ENCODE peak calls at places on chromosomes 11 and 22, in nine cellular contexts. One of them, this sample, is unnamed.
A peak's percentile ranks its signal among the peaks of the same experiment; 100 is the strongest.

GRCh38 chr11:96878299-96879051 is 488.7 kb downstream of the JRKL start:
- DNase-seq in activated CD8-positive, alpha-beta memory T cell treated with anti-CD3 and anti-CD28 coated beads, Interleukin-2, amount 50 U/mL, for 48 hours: no peak
- DNase-seq in CD8-positive, alpha-beta memory T cell: no peak
- DNase-seq in AG20443: no peak
- DNase-seq in EH: no peak
- DNase-seq in mesothelial cell of epicardium: no peak
- DNase-seq in HCEC 1CT: no peak
- DNase-seq in PC-3: no peak
- DNase-seq in skeletal muscle cell: no peak
- DNase-seq in this sample: no peak

GRCh38 chr22:35023692-35024363 is 42.1 kb upstream of the ISX start:
- DNase-seq in AG20443: peak; percentile 82
- DNase-seq in CD8-positive, alpha-beta memory T cell: no peak
- DNase-seq in EH: peak; percentile 25
- DNase-seq in mesothelial cell of epicardium: peak; percentile 92
- DNase-seq in activated CD8-positive, alpha-beta memory T cell treated with anti-CD3 and anti-CD28 coated beads, Interleukin-2, amount 50 U/mL, for 48 hours: peak; percentile 95
- DNase-seq in skeletal muscle cell: no peak
- DNase-seq in HCEC 1CT: no peak
- DNase-seq in PC-3: peak; percentile 44
- DNase-seq in this sample: no peak

GRCh38 chr22:26890870-26891269 is 233.5 kb downstream of the MIAT start:
- DNase-seq in skeletal muscle cell: no peak
- DNase-seq in CD8-positive, alpha-beta memory T cell: no peak
- DNase-seq in mesothelial cell of epicardium: no peak
- DNase-seq in AG20443: no peak
- DNase-seq in HCEC 1CT: no peak
- DNase-seq in PC-3: peak; percentile 1
- DNase-seq in activated CD8-positive, alpha-beta memory T cell treated with anti-CD3 and anti-CD28 coated beads, Interleukin-2, amount 50 U/mL, for 48 hours: no peak
- DNase-seq in EH: no peak
- DNase-seq in this sample: no peak

GRCh38 chr11:23425379-23425778 is 565.1 kb upstream of the CCDC179 start:
- DNase-seq in skeletal muscle cell: peak; percentile 1
- DNase-seq in CD8-positive, alpha-beta memory T cell: no peak
- DNase-seq in activated CD8-positive, alpha-beta memory T cell treated with anti-CD3 and anti-CD28 coated beads, Interleukin-2, amount 50 U/mL, for 48 hours: no peak
- DNase-seq in PC-3: no peak
- DNase-seq in HCEC 1CT: no peak
- DNase-seq in AG20443: no peak
- DNase-seq in EH: peak; percentile 9
- DNase-seq in mesothelial cell of epicardium: no peak
- DNase-seq in this sample: no peak

GRCh38 chr11:18171377-18172000 is 1.1 kb upstream of the MRGPRX4 start:
- DNase-seq in CD8-positive, alpha-beta memory T cell: no peak
- DNase-seq in AG20443: peak; percentile 56
- DNase-seq in HCEC 1CT: peak; percentile 18
- DNase-seq in mesothelial cell of epicardium: no peak
- DNase-seq in EH: peak; percentile 32
- DNase-seq in PC-3: peak; percentile 51
- DNase-seq in skeletal muscle cell: peak; percentile 1
- DNase-seq in activated CD8-positive, alpha-beta memory T cell treated with anti-CD3 and anti-CD28 coated beads, Interleukin-2, amount 50 U/mL, for 48 hours: no peak
- DNase-seq in this sample: no peak

GRCh38 chr11:112612283-112612849 is 348.9 kb upstream of the NCAM1 start:
- DNase-seq in CD8-positive, alpha-beta memory T cell: no peak
- DNase-seq in mesothelial cell of epicardium: no peak
- DNase-seq in HCEC 1CT: no peak
- DNase-seq in activated CD8-positive, alpha-beta memory T cell treated with anti-CD3 and anti-CD28 coated beads, Interleukin-2, amount 50 U/mL, for 48 hours: no peak
- DNase-seq in PC-3: no peak
- DNase-seq in skeletal muscle cell: no peak
- DNase-seq in EH: no peak
- DNase-seq in AG20443: no peak
- DNase-seq in this sample: no peak

GRCh38 chr11:103488021-103488420 is 378.8 kb downstream of the DYNC2H1 start:
- DNase-seq in AG20443: no peak
- DNase-seq in mesothelial cell of epicardium: no peak
- DNase-seq in skeletal muscle cell: no peak
- DNase-seq in CD8-positive, alpha-beta memory T cell: no peak
- DNase-seq in PC-3: peak; percentile 89
- DNase-seq in activated CD8-positive, alpha-beta memory T cell treated with anti-CD3 and anti-CD28 coated beads, Interleukin-2, amount 50 U/mL, for 48 hours: no peak
- DNase-seq in EH: no peak
- DNase-seq in HCEC 1CT: no peak
- DNase-seq in this sample: no peak

GRCh38 chr11:128757235-128757711 is 63.4 kb downstream of the FLI1 start:
- DNase-seq in HCEC 1CT: peak; percentile 69
- DNase-seq in mesothelial cell of epicardium: no peak
- DNase-seq in AG20443: peak; percentile 23
- DNase-seq in EH: peak; percentile 22
- DNase-seq in activated CD8-positive, alpha-beta memory T cell treated with anti-CD3 and anti-CD28 coated beads, Interleukin-2, amount 50 U/mL, for 48 hours: peak; percentile 68
- DNase-seq in CD8-positive, alpha-beta memory T cell: peak; percentile 68
- DNase-seq in PC-3: peak; percentile 50
- DNase-seq in skeletal muscle cell: no peak
- DNase-seq in this sample: peak; percentile 71

GRCh38 chr11:119903389-119903788 is 174.4 kb upstream of the NECTIN1 start:
- DNase-seq in EH: no peak
- DNase-seq in AG20443: no peak
- DNase-seq in activated CD8-positive, alpha-beta memory T cell treated with anti-CD3 and anti-CD28 coated beads, Interleukin-2, amount 50 U/mL, for 48 hours: no peak
- DNase-seq in HCEC 1CT: no peak
- DNase-seq in PC-3: no peak
- DNase-seq in CD8-positive, alpha-beta memory T cell: no peak
- DNase-seq in mesothelial cell of epicardium: no peak
- DNase-seq in skeletal muscle cell: no peak
- DNase-seq in this sample: no peak

GRCh38 chr11:106101797-106102196 is 24.3 kb downstream of the AASDHPPT start:
- DNase-seq in activated CD8-positive, alpha-beta memory T cell treated with anti-CD3 and anti-CD28 coated beads, Interleukin-2, amount 50 U/mL, for 48 hours: no peak
- DNase-seq in EH: peak; percentile 69
- DNase-seq in CD8-positive, alpha-beta memory T cell: no peak
- DNase-seq in HCEC 1CT: peak; percentile 76
- DNase-seq in skeletal muscle cell: peak; percentile 16
- DNase-seq in AG20443: no peak
- DNase-seq in PC-3: no peak
- DNase-seq in mesothelial cell of epicardium: no peak
- DNase-seq in this sample: no peak

GRCh38 chr11:126817096-126817495 is 183.5 kb downstream of the KIRREL3 start:
- DNase-seq in EH: peak; percentile 69
- DNase-seq in activated CD8-positive, alpha-beta memory T cell treated with anti-CD3 and anti-CD28 coated beads, Interleukin-2, amount 50 U/mL, for 48 hours: no peak
- DNase-seq in mesothelial cell of epicardium: no peak
- DNase-seq in CD8-positive, alpha-beta memory T cell: no peak
- DNase-seq in HCEC 1CT: peak; percentile 55
- DNase-seq in PC-3: no peak
- DNase-seq in AG20443: peak; percentile 34
- DNase-seq in skeletal muscle cell: no peak
- DNase-seq in this sample: no peak

GRCh38 chr11:33907419-33907818 is 15.5 kb upstream of the LMO2 start:
- DNase-seq in skeletal muscle cell: no peak
- DNase-seq in CD8-positive, alpha-beta memory T cell: no peak
- DNase-seq in EH: no peak
- DNase-seq in mesothelial cell of epicardium: no peak
- DNase-seq in activated CD8-positive, alpha-beta memory T cell treated with anti-CD3 and anti-CD28 coated beads, Interleukin-2, amount 50 U/mL, for 48 hours: no peak
- DNase-seq in AG20443: no peak
- DNase-seq in HCEC 1CT: no peak
- DNase-seq in PC-3: no peak
- DNase-seq in this sample: no peak

GRCh38 chr11:72239296-72239848 is 4.6 kb downstream of the PHOX2A start:
- DNase-seq in mesothelial cell of epicardium: no peak
- DNase-seq in EH: peak; percentile 84
- DNase-seq in activated CD8-positive, alpha-beta memory T cell treated with anti-CD3 and anti-CD28 coated beads, Interleukin-2, amount 50 U/mL, for 48 hours: peak; percentile 59
- DNase-seq in skeletal muscle cell: no peak
- DNase-seq in HCEC 1CT: peak; percentile 38
- DNase-seq in AG20443: peak; percentile 81
- DNase-seq in PC-3: peak; percentile 47
- DNase-seq in CD8-positive, alpha-beta memory T cell: no peak
- DNase-seq in this sample: no peak

GRCh38 chr11:72141066-72141465 is 5.5 kb downstream of the FOLR3 start:
- DNase-seq in CD8-positive, alpha-beta memory T cell: no peak
- DNase-seq in EH: peak; percentile 97
- DNase-seq in AG20443: peak; percentile 88
- DNase-seq in skeletal muscle cell: peak; percentile 68
- DNase-seq in mesothelial cell of epicardium: no peak
- DNase-seq in PC-3: peak; percentile 78
- DNase-seq in HCEC 1CT: peak; percentile 94
- DNase-seq in activated CD8-positive, alpha-beta memory T cell treated with anti-CD3 and anti-CD28 coated beads, Interleukin-2, amount 50 U/mL, for 48 hours: no peak
- DNase-seq in this sample: no peak

GRCh38 chr11:65440831-65441499 is 18.4 kb downstream of the NEAT1 start:
- DNase-seq in AG20443: no peak
- DNase-seq in HCEC 1CT: peak; percentile 25
- DNase-seq in mesothelial cell of epicardium: no peak
- DNase-seq in PC-3: peak; percentile 4
- DNase-seq in skeletal muscle cell: no peak
- DNase-seq in EH: peak; percentile 58
- DNase-seq in CD8-positive, alpha-beta memory T cell: no peak
- DNase-seq in activated CD8-positive, alpha-beta memory T cell treated with anti-CD3 and anti-CD28 coated beads, Interleukin-2, amount 50 U/mL, for 48 hours: peak; percentile 42
- DNase-seq in this sample: no peak